ENCODE peak calls at places on chromosomes 16 and 17, in six cellular contexts. S is stimulated activated CD4-positive, alpha-beta T cell treated with anti-CD3 and anti-CD28 coated beads, Interleukin-1b, Interleukin-23, amount 100 ng/mL, for 1 hour; R is Caki2; W is T47D; U is endothelial cell; E is HTR-8/SVneo. P is an unnamed sample.

GRCh38 chr16:630815-631405 is at the start of gene WFIKKN1:
- DNase-seq in S (no peak), R (no peak), W (peak; percentile 53), U (peak; percentile 26), E (no peak), P (peak; percentile 77)

GRCh38 chr16:9949396-9949795 is 232.8 kb downstream of the GRIN2A start:
- DNase-seq in S (no peak), R (no peak), W (no peak), U (no peak), E (no peak), P (no peak)

GRCh38 chr17:65914784-65915342 is 277.1 kb downstream of the CEP112 start:
- DNase-seq in S (no peak), R (no peak), W (no peak), U (no peak), E (no peak), P (no peak)

GRCh38 chr16:50653633-50654524 is 27.2 kb downstream of the SNX20 start:
- DNase-seq in S (no peak), R (no peak), W (no peak), U (no peak), E (no peak), P (no peak)

GRCh38 chr17:71501716-71502115 is 619.1 kb upstream of the SOX9 start:
- DNase-seq in S (no peak), R (peak; percentile 3), W (no peak), U (no peak), E (no peak), P (no peak)

GRCh38 chr16:397736-398332 is 835 bp downstream of the NME4 start:
- DNase-seq in S (no peak), R (peak; percentile 37), W (peak; percentile 85), U (peak; percentile 84), E (no peak), P (peak; percentile 73)

GRCh38 chr16:74730049-74730683 is 29.5 kb upstream of the MLKL start:
- DNase-seq in S (no peak), R (no peak), W (peak; percentile 54), U (no peak), E (no peak), P (no peak)

GRCh38 chr16:58451945-58452401 is 48.0 kb upstream of the NDRG4 start:
- DNase-seq in S (no peak), R (peak; percentile 87), W (no peak), U (no peak), E (peak; percentile 72), P (no peak)

GRCh38 chr17:40480501-40481003 is 20.9 kb downstream of the TNS4 start:
- DNase-seq in S (peak; percentile 61), R (no peak), W (no peak), U (no peak), E (no peak), P (no peak)

P was measured in neural crest cell.